ENCODE peak calls at places on chromosome 3, in five cellular contexts. W is MM.1S, C is neural progenitor cell, K is SK-N-SH, G is PC-3. D is an unnamed sample. For H3K9me3 and H3F3A, the result is how much of the 10 kb centered on the place peaks cover.

GRCh38 chr3:107416138-107416537 is 38.9 kb downstream of the CCDC54 start:
- DNase-seq in C (no peak), W (no peak), K (no peak), G (no peak), D (no peak)

GRCh38 chr3:195110647-195111321 is 160.2 kb downstream of the XXYLT1 start:
- DNase-seq in K (no peak), W (no peak), G (no peak), C (no peak), D (no peak)

GRCh38 chr3:42123012-42123581 is 31.9 kb downstream of the TRAK1 start:
- DNase-seq in C (no peak), W (no peak), G (peak), K (no peak), D (peak)

GRCh38 chr3:86968224-86968932 is 22.6 kb downstream of the VGLL3 start:
- DNase-seq in K (no peak), W (no peak), C (no peak), G (peak), D (no peak)

GRCh38 chr3:132405188-132405587 is 12.1 kb upstream of the DNAJC13 start:
- DNase-seq in K (peak), W (no peak), G (no peak), C (no peak), D (peak)

GRCh38 chr3:10843378-10843777 is 27.4 kb downstream of the SLC6A11 start:
- DNase-seq in G (no peak), C (no peak), W (no peak), K (no peak), D (no peak)

GRCh38 chr3:71495708-71496472 is 87.6 kb downstream of the FOXP1 start:
- DNase-seq in G (peak), K (no peak), C (no peak), W (no peak), D (peak)

GRCh38 chr3:53493997-53494791 is at the start of gene CACNA1D:
- DNase-seq in K (peak), C (peak), W (peak), G (no peak), D (peak)

GRCh38 chr3:149473314-149473990 is 1.0 kb upstream of the TM4SF4 start:
- DNase-seq in W (no peak), K (no peak), G (peak), C (no peak), D (peak)

GRCh38 chr3:194204036-194204792 is 68.3 kb downstream of the HES1 start:
- DNase-seq in K (no peak), G (peak), C (peak), W (peak), D (no peak)

GRCh38 chr3:68256635-68257034 is 602.2 kb upstream of the SUCLG2 start:
- DNase-seq in C (peak), W (no peak), G (peak), K (peak), D (no peak)

GRCh38 chr3:32886911-32887310 is 64.5 kb upstream of the CCR4 start:
- DNase-seq in K (no peak), C (no peak), W (peak), G (no peak), D (no peak)

GRCh38 chr3:53821631-53822068 is 24.6 kb downstream of the CHDH start:
- DNase-seq in C (no peak), G (peak), K (no peak), W (no peak), D (peak)

GRCh38 chr3:36394176-36394575 is 13.9 kb downstream of the STAC start:
- DNase-seq in K (no peak), C (no peak), W (no peak), G (no peak), D (peak)

GRCh38 chr3:150022406-150023238 is 51.9 kb upstream of the PFN2 start:
- DNase-seq in G (peak), K (no peak), W (peak), C (no peak), D (peak)

GRCh38 chr3:111667621-111668239 is 72.6 kb upstream of the ZBED2 start:
- DNase-seq in W (peak), C (no peak), K (no peak), G (no peak), D (peak)

GRCh38 chr3:134161817-134162396 is 88.8 kb downstream of the RYK start:
- DNase-seq in C (peak), G (no peak), W (no peak), K (no peak), D (no peak)

GRCh38 chr3:54777141-54777540 is 150.7 kb downstream of the LRTM1 start:
- DNase-seq in K (no peak), G (no peak), W (no peak), C (no peak), D (peak)

GRCh38 chr3:72128906-72129305 is 344.0 kb upstream of the PROK2 start:
- DNase-seq in W (no peak), K (no peak), C (no peak), G (no peak), D (no peak)

GRCh38 chr3:16378920-16379319 is 113.9 kb downstream of the OXNAD1 start:
- DNase-seq in W (no peak), G (peak), C (no peak), K (no peak), D (peak)
- TF ChIP-seq EZH2phosphoT487 in W (no peak), G (no peak), C (no peak), K (no peak), D (no peak)

GRCh38 chr3:76367281-76367680 is 581.9 kb upstream of the ZNF717 start:
- DNase-seq in W (no peak), K (no peak), G (no peak), C (no peak), D (peak)
- H3K9me3 ChIP-seq in W (under half), K (under half), G (under half), C (under half), D (under half)

GRCh38 chr3:170002231-170002630 is 35.6 kb upstream of the GPR160 start:
- DNase-seq in C (no peak), K (no peak), G (no peak), W (no peak), D (no peak)

GRCh38 chr3:170000051-170000450 is 33.4 kb downstream of the SEC62 start:
- DNase-seq in K (no peak), W (no peak), G (no peak), C (no peak), D (no peak)

GRCh38 chr3:169999433-169999832 is 32.8 kb downstream of the SEC62 start:
- DNase-seq in K (no peak), W (no peak), G (no peak), C (no peak), D (peak)

GRCh38 chr3:169996063-169996462 is 29.5 kb downstream of the SEC62 start:
- DNase-seq in G (no peak), K (no peak), W (no peak), C (no peak), D (no peak)

GRCh38 chr3:169998668-169999131 is 32.1 kb downstream of the SEC62 start:
- DNase-seq in G (peak), C (no peak), K (no peak), W (peak), D (peak)
- H3F3A ChIP-seq in G (under half), C (under half), K (under half), W (under half), D (under half)

DNA sequence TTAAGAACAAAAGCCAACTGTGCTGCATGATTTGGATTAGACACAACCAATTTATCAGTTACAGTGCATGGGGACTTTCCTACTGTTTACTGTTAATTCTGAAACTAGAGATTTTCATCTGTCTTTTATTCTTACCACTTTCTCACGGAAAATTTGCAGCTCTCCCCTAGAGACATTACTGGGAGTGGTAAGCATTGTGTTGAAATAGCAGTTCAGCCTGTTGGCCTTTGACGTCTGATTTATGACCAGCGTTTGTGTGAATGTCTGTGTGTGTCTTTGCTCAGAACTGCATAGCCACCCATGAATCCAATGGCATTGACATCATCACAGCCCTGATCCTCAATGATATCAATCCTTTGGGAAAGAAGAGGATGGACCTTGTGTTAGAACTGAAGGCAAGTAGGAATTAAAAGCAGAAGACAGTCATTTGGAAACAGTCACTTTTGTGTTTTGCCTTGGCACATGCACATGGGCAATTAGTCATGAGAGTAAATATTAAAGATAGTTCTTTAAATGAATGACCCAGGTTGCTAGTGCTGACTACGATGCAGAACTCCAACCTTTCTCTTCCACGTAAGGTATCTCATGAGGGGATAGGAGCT is 202.2 kb upstream of the BHLHE40 start:
- DNase-seq in W (no peak), K (no peak), G (peak), C (no peak), D (peak)
- TF ChIP-seq EZH2phosphoT487 in W (no peak), K (no peak), G (no peak), C (no peak), D (no peak)

GRCh38 chr3:16081661-16082060 is 92.8 kb upstream of the GALNT15 start:
- DNase-seq in G (no peak), W (no peak), C (no peak), K (no peak), D (no peak)
- H3K9me3 ChIP-seq in G (under half), W (under half), C (under half), K (under half), D (under half)

DNA sequence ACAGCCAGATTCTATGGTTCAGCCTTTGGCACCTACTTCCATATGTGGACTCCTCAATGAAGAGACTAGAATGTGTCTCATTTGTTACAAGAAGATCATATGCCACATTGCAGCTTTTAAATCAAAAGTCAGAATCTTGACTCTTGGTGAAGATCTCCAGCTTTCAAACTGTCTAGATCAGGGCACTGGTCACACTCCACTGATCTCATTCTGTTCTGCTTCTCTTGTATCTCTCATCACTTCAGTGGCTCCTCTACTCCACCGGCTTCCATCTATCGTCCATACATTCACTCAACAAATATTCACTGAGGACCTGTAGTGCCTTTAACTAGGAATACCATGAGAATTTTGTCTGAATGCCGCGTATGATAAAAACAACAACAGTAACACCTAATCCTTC is 203.3 kb upstream of the LPP start:
- DNase-seq in C (no peak), K (no peak), W (no peak), G (no peak), D (no peak)
- H3F3A ChIP-seq in C (under half), K (under half), W (under half), G (under half), D (under half)

DNA sequence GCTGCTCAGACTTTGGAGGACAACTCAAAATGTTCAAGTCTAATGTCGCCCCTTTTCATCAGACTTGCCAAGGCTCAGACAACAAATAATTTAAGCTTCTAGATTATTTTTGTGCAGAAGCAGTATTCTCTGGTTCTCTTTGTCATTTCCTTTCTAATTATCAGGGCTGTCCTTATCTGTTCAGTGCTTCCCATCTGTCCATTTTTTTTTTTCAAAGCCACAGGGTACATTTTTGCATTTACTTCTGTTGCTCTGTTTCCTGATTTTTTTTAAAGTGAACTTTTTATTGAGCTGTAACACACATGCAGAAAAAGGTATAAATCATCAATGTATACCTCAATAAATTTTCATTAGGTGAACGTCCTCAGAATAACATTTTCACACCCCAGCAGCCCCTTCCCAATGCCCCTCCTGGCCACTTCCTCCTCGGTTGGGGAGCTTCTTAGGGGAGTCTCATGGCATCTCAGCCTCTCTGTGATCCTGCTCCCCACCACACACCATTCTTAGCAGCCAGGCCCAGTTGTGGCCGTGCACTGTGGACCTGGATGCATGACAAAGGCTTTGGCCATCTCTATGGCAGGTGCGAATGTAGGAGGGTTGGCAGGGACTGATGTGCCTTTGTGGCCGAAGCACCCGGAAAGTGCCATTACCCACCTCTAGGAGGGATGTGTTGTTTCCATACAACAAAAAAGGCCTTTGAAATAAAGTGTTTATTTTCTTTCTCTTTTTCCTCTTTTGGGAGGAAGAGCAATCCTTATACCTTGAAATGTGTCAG is 303.5 kb upstream of the LRRFIP2 start:
- DNase-seq in C (no peak), K (no peak), W (no peak), G (no peak), D (no peak)
- TF ChIP-seq EZH2phosphoT487 in C (no peak), K (no peak), W (no peak), G (no peak), D (no peak)

GRCh38 chr3:1960506-1960905 is 138.2 kb upstream of the CNTN4 start:
- DNase-seq in G (no peak), C (no peak), W (no peak), K (no peak), D (no peak)
- H3K9me3 ChIP-seq in G (under half), C (under half), W (under half), K (under half), D (under half)

D was measured in GM23248.